ENCODE peak calls at places on chromosomes 11 and 22, in five cellular contexts. S is NCI-H1092, O is NCI-H82, Y is Caki2, L is amniotic epithelial cell. E is an unnamed sample.

GRCh38 chr11:129374993-129375721 is 491 bp upstream of the BARX2 start:
- DNase-seq in S (no peak), O (no peak), Y (peak; percentile 6), L (no peak), E (peak; percentile 65)

GRCh38 chr11:12113294-12113693 is 2.9 kb downstream of the MICAL2 start:
- DNase-seq in S (no peak), O (no peak), Y (no peak), L (peak; percentile 61), E (no peak)

GRCh38 chr22:46453006-46453828 is 84.2 kb downstream of the CELSR1 start:
- DNase-seq in S (no peak), O (no peak), Y (no peak), L (no peak), E (peak; percentile 53)

GRCh38 chr11:82996966-82997606 is 74.6 kb downstream of the RAB30 start:
- DNase-seq in S (no peak), O (no peak), Y (no peak), L (no peak), E (peak; percentile 99)

GRCh38 chr11:93694586-93694985 is 33.1 kb downstream of the CEP295 start:
- DNase-seq in S (no peak), O (no peak), Y (no peak), L (peak; percentile 55), E (no peak)

GRCh38 chr22:24434472-24435322 is 7.3 kb downstream of the ADORA2A start:
- DNase-seq in S (no peak), O (no peak), Y (no peak), L (peak; percentile 19), E (no peak)

GRCh38 chr11:71129624-71130023 is 122.8 kb downstream of the SHANK2 start:
- DNase-seq in S (no peak), O (no peak), Y (no peak), L (peak; percentile 8), E (no peak)

GRCh38 chr11:132099692-132100091 is 729.3 kb downstream of the NTM start:
- DNase-seq in S (no peak), O (peak; percentile 65), Y (no peak), L (no peak), E (peak; percentile 63)

GRCh38 chr11:80727315-80727714 is 1286.5 kb upstream of the TENM4 start:
- DNase-seq in S (no peak), O (peak; percentile 6), Y (no peak), L (peak; percentile 21), E (peak; percentile 43)

GRCh38 chr22:21074092-21074715 is 28.5 kb downstream of the LRRC74B start:
- DNase-seq in S (no peak), O (no peak), Y (peak; percentile 49), L (peak; percentile 57), E (no peak)

GRCh38 chr11:88979641-88980040 is 86.1 kb downstream of the GRM5 start:
- DNase-seq in S (no peak), O (no peak), Y (peak; percentile 39), L (peak; percentile 19), E (no peak)

GRCh38 chr11:123125169-123125568 is 63.2 kb upstream of the HSPA8 start:
- DNase-seq in S (no peak), O (no peak), Y (no peak), L (no peak), E (no peak)

GRCh38 chr11:77213589-77214428 is 85.8 kb downstream of the MYO7A start:
- DNase-seq in S (no peak), O (no peak), Y (no peak), L (no peak), E (no peak)

GRCh38 chr11:7672960-7673723 is at the start of gene CYB5R2:
- DNase-seq in S (no peak), O (no peak), Y (no peak), L (peak; percentile 57), E (no peak)

E was measured in NCI-H69.